ENCODE peak calls at places on chromosomes 12 and 14, in six cellular contexts. One of them, this sample, is unnamed.

GRCh38 chr14:28412076-28412475 is 354.5 kb upstream of the FOXG1 start:
- DNase-seq in EH: no peak
- DNase-seq in H7: no peak
- DNase-seq in pulmonary artery endothelial cell: no peak
- DNase-seq in Caki2: no peak
- DNase-seq in Right ventricle myocardium superior: no peak
- DNase-seq in this sample: no peak

GRCh38 chr12:53047221-53048032 is 2.4 kb upstream of the TNS2 start:
- DNase-seq in EH: peak; percentile 88
- DNase-seq in H7: peak; percentile 98
- DNase-seq in pulmonary artery endothelial cell: no peak
- DNase-seq in Caki2: peak; percentile 70
- DNase-seq in Right ventricle myocardium superior: peak; percentile 92
- DNase-seq in this sample: peak; percentile 78

GRCh38 chr12:56029666-56030293 is 8.9 kb downstream of the IKZF4 start:
- DNase-seq in EH: peak; percentile 76
- DNase-seq in H7: peak; percentile 80
- DNase-seq in pulmonary artery endothelial cell: peak; percentile 37
- DNase-seq in Caki2: peak; percentile 44
- DNase-seq in Right ventricle myocardium superior: no peak
- DNase-seq in this sample: peak; percentile 59

GRCh38 chr12:54529581-54529980 is 19.8 kb upstream of the PDE1B start:
- DNase-seq in EH: no peak
- DNase-seq in H7: no peak
- DNase-seq in pulmonary artery endothelial cell: no peak
- DNase-seq in Caki2: no peak
- DNase-seq in Right ventricle myocardium superior: no peak
- DNase-seq in this sample: no peak

GRCh38 chr12:66971816-66972215 is 292.9 kb upstream of the GRIP1 start:
- DNase-seq in EH: no peak
- DNase-seq in H7: no peak
- DNase-seq in pulmonary artery endothelial cell: no peak
- DNase-seq in Caki2: no peak
- DNase-seq in Right ventricle myocardium superior: no peak
- DNase-seq in this sample: no peak

GRCh38 chr12:46020768-46021167 is 30.4 kb upstream of the SCAF11 start:
- DNase-seq in EH: no peak
- DNase-seq in H7: no peak
- DNase-seq in pulmonary artery endothelial cell: no peak
- DNase-seq in Caki2: no peak
- DNase-seq in Right ventricle myocardium superior: no peak
- DNase-seq in this sample: no peak

GRCh38 chr14:37413050-37413449 is 182.0 kb downstream of the FOXA1 start:
- DNase-seq in EH: no peak
- DNase-seq in H7: no peak
- DNase-seq in pulmonary artery endothelial cell: no peak
- DNase-seq in Caki2: no peak
- DNase-seq in Right ventricle myocardium superior: no peak
- DNase-seq in this sample: no peak

GRCh38 chr12:62817556-62818271 is 117.2 kb downstream of the PPM1H start:
- DNase-seq in EH: peak; percentile 58
- DNase-seq in H7: peak; percentile 42
- DNase-seq in pulmonary artery endothelial cell: no peak
- DNase-seq in Caki2: no peak
- DNase-seq in Right ventricle myocardium superior: no peak
- DNase-seq in this sample: peak; percentile 56

GRCh38 chr12:12367096-12367998 is 10.5 kb downstream of the BORCS5 start:
- DNase-seq in EH: no peak
- DNase-seq in H7: no peak
- DNase-seq in pulmonary artery endothelial cell: no peak
- DNase-seq in Caki2: no peak
- DNase-seq in Right ventricle myocardium superior: no peak
- DNase-seq in this sample: no peak

GRCh38 chr14:56008160-56008559 is 110.1 kb upstream of the PELI2 start:
- DNase-seq in EH: no peak
- DNase-seq in H7: no peak
- DNase-seq in pulmonary artery endothelial cell: no peak
- DNase-seq in Caki2: no peak
- DNase-seq in Right ventricle myocardium superior: no peak
- DNase-seq in this sample: no peak

GRCh38 chr12:123457980-123458779 is at the start of gene SNRNP35:
- DNase-seq in EH: peak; percentile 88
- DNase-seq in H7: peak; percentile 82
- DNase-seq in pulmonary artery endothelial cell: peak; percentile 46
- DNase-seq in Caki2: peak; percentile 88
- DNase-seq in Right ventricle myocardium superior: peak; percentile 90
- DNase-seq in this sample: peak; percentile 96

GRCh38 chr12:122355702-122356101 is 66.8 kb downstream of the CLIP1 start:
- DNase-seq in EH: no peak
- DNase-seq in H7: no peak
- DNase-seq in pulmonary artery endothelial cell: no peak
- DNase-seq in Caki2: no peak
- DNase-seq in Right ventricle myocardium superior: no peak
- DNase-seq in this sample: no peak

GRCh38 chr14:89669209-89669608 is 252.2 kb upstream of the FOXN3 start:
- DNase-seq in EH: no peak
- DNase-seq in H7: no peak
- DNase-seq in pulmonary artery endothelial cell: no peak
- DNase-seq in Caki2: no peak
- DNase-seq in Right ventricle myocardium superior: no peak
- DNase-seq in this sample: no peak

GRCh38 chr14:101758913-101759593 is 2.5 kb upstream of the PPP2R5C start:
- DNase-seq in EH: no peak
- DNase-seq in H7: no peak
- DNase-seq in pulmonary artery endothelial cell: no peak
- DNase-seq in Caki2: no peak
- DNase-seq in Right ventricle myocardium superior: no peak
- DNase-seq in this sample: no peak

GRCh38 chr12:113161415-113162016 is 12.0 kb downstream of the CFAP73 start:
- DNase-seq in EH: peak; percentile 11
- DNase-seq in H7: peak; percentile 99
- DNase-seq in pulmonary artery endothelial cell: no peak
- DNase-seq in Caki2: peak; percentile 91
- DNase-seq in Right ventricle myocardium superior: no peak
- DNase-seq in this sample: peak; percentile 99

GRCh38 chr12:11545438-11546330 is 103.8 kb upstream of the ETV6 start:
- DNase-seq in EH: no peak
- DNase-seq in H7: no peak
- DNase-seq in pulmonary artery endothelial cell: peak; percentile 30
- DNase-seq in Caki2: no peak
- DNase-seq in Right ventricle myocardium superior: no peak
- DNase-seq in this sample: peak; percentile 58

GRCh38 chr14:55789442-55789841 is 209.4 kb downstream of the KTN1 start:
- DNase-seq in EH: peak; percentile 18
- DNase-seq in H7: no peak
- DNase-seq in pulmonary artery endothelial cell: no peak
- DNase-seq in Caki2: no peak
- DNase-seq in Right ventricle myocardium superior: no peak
- DNase-seq in this sample: no peak

GRCh38 chr12:29782821-29783772 is 645 bp downstream of the TMTC1 start:
- DNase-seq in EH: peak; percentile 0
- DNase-seq in H7: peak; percentile 73
- DNase-seq in pulmonary artery endothelial cell: no peak
- DNase-seq in Caki2: peak; percentile 59
- DNase-seq in Right ventricle myocardium superior: peak; percentile 64
- DNase-seq in this sample: peak; percentile 67

GRCh38 chr14:24368562-24369252 is 723 bp downstream of the NFATC4 start:
- DNase-seq in EH: peak; percentile 83
- DNase-seq in H7: peak; percentile 96
- DNase-seq in pulmonary artery endothelial cell: no peak
- DNase-seq in Caki2: no peak
- DNase-seq in Right ventricle myocardium superior: peak; percentile 71
- DNase-seq in this sample: peak; percentile 57

GRCh38 chr12:67442347-67442841 is 173.2 kb downstream of the CAND1 start:
- DNase-seq in EH: no peak
- DNase-seq in H7: no peak
- DNase-seq in pulmonary artery endothelial cell: no peak
- DNase-seq in Caki2: peak; percentile 64
- DNase-seq in Right ventricle myocardium superior: peak; percentile 40
- DNase-seq in this sample: no peak

GRCh38 chr12:31807773-31808097 is 78.9 kb upstream of the AMN1 start:
- DNase-seq in EH: no peak
- DNase-seq in H7: no peak
- DNase-seq in pulmonary artery endothelial cell: no peak
- DNase-seq in Caki2: no peak
- DNase-seq in Right ventricle myocardium superior: no peak
- DNase-seq in this sample: no peak

GRCh38 chr12:122834921-122835692 is at the start of gene HIP1R:
- DNase-seq in EH: peak; percentile 33
- DNase-seq in H7: peak; percentile 95
- DNase-seq in pulmonary artery endothelial cell: no peak
- DNase-seq in Caki2: peak; percentile 46
- DNase-seq in Right ventricle myocardium superior: peak; percentile 62
- DNase-seq in this sample: peak; percentile 23

GRCh38 chr14:31510222-31510621 is 22.4 kb upstream of the GPR33 start:
- DNase-seq in EH: peak; percentile 15
- DNase-seq in H7: no peak
- DNase-seq in pulmonary artery endothelial cell: no peak
- DNase-seq in Caki2: peak; percentile 3
- DNase-seq in Right ventricle myocardium superior: no peak
- DNase-seq in this sample: peak; percentile 13

GRCh38 chr12:123269395-123269892 is 2.2 kb downstream of the CDK2AP1 start:
- DNase-seq in EH: peak; percentile 86
- DNase-seq in H7: peak; percentile 95
- DNase-seq in pulmonary artery endothelial cell: no peak
- DNase-seq in Caki2: no peak
- DNase-seq in Right ventricle myocardium superior: peak; percentile 86
- DNase-seq in this sample: peak; percentile 90

GRCh38 chr14:74618078-74618952 is 6.3 kb upstream of the LTBP2 start:
- DNase-seq in EH: peak; percentile 77
- DNase-seq in H7: no peak
- DNase-seq in pulmonary artery endothelial cell: peak; percentile 58
- DNase-seq in Caki2: peak; percentile 28
- DNase-seq in Right ventricle myocardium superior: no peak
- DNase-seq in this sample: peak; percentile 70

GRCh38 chr12:68482660-68483059 is 128.0 kb upstream of the RAP1B start:
- DNase-seq in EH: no peak
- DNase-seq in H7: no peak
- DNase-seq in pulmonary artery endothelial cell: no peak
- DNase-seq in Caki2: no peak
- DNase-seq in Right ventricle myocardium superior: no peak
- DNase-seq in this sample: no peak

GRCh38 chr14:24051789-24052655 is at the start of gene CARMIL3:
- DNase-seq in EH: peak; percentile 57
- DNase-seq in H7: peak; percentile 97
- DNase-seq in pulmonary artery endothelial cell: no peak
- DNase-seq in Caki2: peak; percentile 58
- DNase-seq in Right ventricle myocardium superior: peak; percentile 80
- DNase-seq in this sample: peak; percentile 75

GRCh38 chr14:100396266-100396795 is 73.2 kb downstream of the SLC25A47 start:
- DNase-seq in EH: no peak
- DNase-seq in H7: no peak
- DNase-seq in pulmonary artery endothelial cell: no peak
- DNase-seq in Caki2: no peak
- DNase-seq in Right ventricle myocardium superior: no peak
- DNase-seq in this sample: no peak

GRCh38 chr14:99733551-99734405 is 49.7 kb downstream of the CYP46A1 start:
- DNase-seq in EH: no peak
- DNase-seq in H7: no peak
- DNase-seq in pulmonary artery endothelial cell: no peak
- DNase-seq in Caki2: no peak
- DNase-seq in Right ventricle myocardium superior: peak; percentile 67
- DNase-seq in this sample: no peak

GRCh38 chr12:113112043-113112899 is 23.3 kb downstream of the RASAL1 start:
- DNase-seq in EH: no peak
- DNase-seq in H7: peak; percentile 53
- DNase-seq in pulmonary artery endothelial cell: no peak
- DNase-seq in Caki2: no peak
- DNase-seq in Right ventricle myocardium superior: peak; percentile 29
- DNase-seq in this sample: no peak

GRCh38 chr12:122090759-122091535 is 12.4 kb downstream of the MLXIP start:
- DNase-seq in EH: peak; percentile 97
- DNase-seq in H7: no peak
- DNase-seq in pulmonary artery endothelial cell: no peak
- DNase-seq in Caki2: no peak
- DNase-seq in Right ventricle myocardium superior: peak; percentile 46
- DNase-seq in this sample: no peak

GRCh38 chr12:110670161-110670701 is 18.7 kb downstream of the HVCN1 start:
- DNase-seq in EH: no peak
- DNase-seq in H7: no peak
- DNase-seq in pulmonary artery endothelial cell: no peak
- DNase-seq in Caki2: no peak
- DNase-seq in Right ventricle myocardium superior: no peak
- DNase-seq in this sample: no peak

GRCh38 chr12:45379261-45379660 is 163.4 kb downstream of the ANO6 start:
- DNase-seq in EH: peak; percentile 27
- DNase-seq in H7: no peak
- DNase-seq in pulmonary artery endothelial cell: peak; percentile 19
- DNase-seq in Caki2: peak; percentile 25
- DNase-seq in Right ventricle myocardium superior: no peak
- DNase-seq in this sample: no peak

This sample was measured in mesendoderm.